ENCODE peak calls at places on chromosome 20, in five cellular contexts. E is DND-41, M is hepatocyte, I is left ventricle myocardium inferior, K is fibroblast of lung. H is an unnamed sample.

GRCh38 chr20:37526238-37526838 is 1.3 kb downstream of the BLCAP start:
- DNase-seq in I (no peak), M (peak; percentile 64), E (no peak), K (peak; percentile 51), H (no peak)

GRCh38 chr20:21102252-21102609 is 3.9 kb downstream of the LINC00237 start:
- DNase-seq in K (no peak), E (no peak), M (no peak), I (no peak), H (no peak)

GRCh38 chr20:38859070-38859690 is 53.7 kb downstream of the PPP1R16B start:
- DNase-seq in K (no peak), I (no peak), M (no peak), E (no peak), H (no peak)

GRCh38 chr20:6504826-6505225 is 262.7 kb upstream of the BMP2 start:
- DNase-seq in M (no peak), I (no peak), K (peak; percentile 54), E (no peak), H (no peak)

GRCh38 chr20:24497851-24498250 is 28.4 kb downstream of the SYNDIG1 start:
- DNase-seq in M (peak; percentile 91), E (no peak), I (no peak), K (peak; percentile 53), H (no peak)

GRCh38 chr20:4160761-4161305 is 145.5 kb upstream of the RNF24 start:
- DNase-seq in E (no peak), K (peak; percentile 69), M (peak; percentile 82), I (no peak), H (no peak)

GRCh38 chr20:47167846-47168245 is 188.7 kb downstream of the ZMYND8 start:
- DNase-seq in M (no peak), I (no peak), K (no peak), E (no peak), H (no peak)

GRCh38 chr20:40416274-40416673 is 272.8 kb downstream of the MAFB start:
- DNase-seq in K (no peak), M (no peak), E (no peak), I (no peak), H (no peak)

GRCh38 chr20:3927486-3928291 is 38.5 kb downstream of the PANK2 start:
- DNase-seq in I (no peak), M (peak; percentile 19), K (no peak), E (no peak), H (no peak)

GRCh38 chr20:53579581-53580375 is 13.9 kb downstream of the ZNF217 start:
- DNase-seq in K (peak; percentile 69), M (peak; percentile 42), I (no peak), E (no peak), H (no peak)

GRCh38 chr20:62120990-62121775 is 1.1 kb upstream of the LSM14B start:
- DNase-seq in E (no peak), M (no peak), K (no peak), I (no peak), H (peak; percentile 61)

DNA sequence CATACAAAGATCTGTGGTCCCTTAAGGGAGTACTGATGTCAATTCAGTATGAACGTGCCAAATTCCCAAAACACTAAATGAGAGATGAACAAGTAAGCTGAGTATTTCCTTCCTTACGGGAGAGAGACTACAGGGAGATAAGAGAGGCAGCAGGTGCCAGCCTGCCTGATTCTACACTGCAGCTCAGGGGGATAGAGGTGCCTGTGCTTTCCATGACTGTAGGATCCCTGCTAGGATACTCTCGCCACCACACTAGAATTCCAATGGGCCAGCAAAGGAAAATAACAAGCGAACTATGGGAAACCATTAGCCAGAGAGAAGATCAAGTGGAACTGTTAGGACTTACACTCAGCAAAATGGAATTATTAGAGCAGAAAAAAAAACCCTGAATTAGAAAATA is 198.5 kb upstream of the BTBD3 start:
- DNase-seq in K (no peak), E (no peak), M (no peak), I (no peak), H (no peak)
- H3K27me3 ChIP-seq in K (no peaks in the 10 kb centered on the region), E (no peaks in the 10 kb centered on the region), M (no peaks in the 10 kb centered on the region), I (no peaks in the 10 kb centered on the region), H (no peaks in the 10 kb centered on the region)

GRCh38 chr20:33609504-33609903 is 52.6 kb upstream of the C20orf144 start:
- DNase-seq in K (no peak), I (no peak), M (no peak), E (no peak), H (no peak)

GRCh38 chr20:33606114-33606771 is 55.9 kb upstream of the C20orf144 start:
- DNase-seq in K (no peak), E (no peak), M (no peak), I (no peak), H (no peak)

GRCh38 chr20:33611106-33611505 is 51.0 kb upstream of the C20orf144 start:
- DNase-seq in I (no peak), E (no peak), M (no peak), K (no peak), H (no peak)

DNA sequence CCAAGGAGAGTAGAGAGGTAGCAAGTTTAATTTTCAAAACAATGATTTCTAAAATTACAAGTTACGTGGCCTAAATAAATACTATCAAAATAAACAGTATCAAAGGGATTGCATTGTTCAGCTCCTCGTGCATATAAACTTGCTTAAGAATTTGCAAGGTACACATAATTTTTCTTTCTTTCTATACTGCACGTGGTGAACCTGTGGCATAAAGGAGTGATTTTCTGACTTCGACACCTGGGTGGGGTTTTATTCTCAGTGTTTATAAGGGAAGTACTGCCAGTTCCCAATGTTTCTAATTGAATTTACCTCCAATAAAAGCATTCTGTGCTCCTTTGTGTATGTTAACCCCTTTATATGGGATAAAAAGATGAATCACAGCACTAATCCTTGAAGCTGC is 50.1 kb upstream of the C20orf144 start:
- DNase-seq in I (no peak), M (no peak), K (no peak), E (no peak), H (no peak)
- H3K4me1 ChIP-seq in I (no peaks in the 10 kb centered on the region), M (no peaks in the 10 kb centered on the region), K (no peaks in the 10 kb centered on the region), E (no peaks in the 10 kb centered on the region), H (no peaks in the 10 kb centered on the region)

GRCh38 chr20:1449370-1449769 is 17.3 kb downstream of the NSFL1C start:
- DNase-seq in K (no peak), E (no peak), M (no peak), I (no peak), H (no peak)
- H3K36me3 ChIP-seq in K (peaks cover 22% of the 10 kb centered on the region), E (peaks cover 97% of the 10 kb centered on the region), M (peaks cover 9% of the 10 kb centered on the region), I (peaks cover 100% of the 10 kb centered on the region), H (peaks cover 48% of the 10 kb centered on the region)

GRCh38 chr20:59693587-59693986 is 89.2 kb downstream of the PHACTR3 start:
- DNase-seq in E (no peak), K (no peak), M (no peak), I (no peak), H (no peak)
- H3K27me3 ChIP-seq in E (peaks cover 33% of the 10 kb centered on the region), K (no peaks in the 10 kb centered on the region), M (no peaks in the 10 kb centered on the region), I (no peaks in the 10 kb centered on the region), H (no peaks in the 10 kb centered on the region)